ENCODE peak calls at places on chromosomes 11 and 22, in four cellular contexts. One of them, this sample, is unnamed.
A peak's percentile ranks its signal among the peaks of the same experiment; 100 is the strongest.

GRCh38 chr11:12195773-12196172 is 85.4 kb downstream of the MICAL2 start:
- DNase-seq in T-helper 1 cell: peak; percentile 18
- DNase-seq in WTC11: no peak
- DNase-seq in heart left ventricle: no peak
- DNase-seq in this sample: no peak

GRCh38 chr22:50577987-50578775 is at the start of gene CPT1B:
- DNase-seq in T-helper 1 cell: no peak
- DNase-seq in WTC11: peak; percentile 37
- DNase-seq in heart left ventricle: peak; percentile 72
- DNase-seq in this sample: no peak

GRCh38 chr11:110908401-110909106 is 196.3 kb upstream of the ARHGAP20 start:
- DNase-seq in T-helper 1 cell: no peak
- DNase-seq in WTC11: no peak
- DNase-seq in heart left ventricle: no peak
- DNase-seq in this sample: no peak

GRCh38 chr11:75242722-75243600 is 2.4 kb downstream of the TPBGL start:
- DNase-seq in T-helper 1 cell: no peak
- DNase-seq in WTC11: peak; percentile 14
- DNase-seq in heart left ventricle: no peak
- DNase-seq in this sample: no peak

GRCh38 chr22:46515208-46516111 is 22.0 kb downstream of the CELSR1 start:
- DNase-seq in T-helper 1 cell: no peak
- DNase-seq in WTC11: no peak
- DNase-seq in heart left ventricle: no peak
- DNase-seq in this sample: no peak

GRCh38 chr11:81033779-81034550 is 1593.1 kb upstream of the TENM4 start:
- DNase-seq in T-helper 1 cell: no peak
- DNase-seq in WTC11: no peak
- DNase-seq in heart left ventricle: no peak
- DNase-seq in this sample: no peak

GRCh38 chr11:93493252-93493897 is 49.8 kb downstream of the SMCO4 start:
- DNase-seq in T-helper 1 cell: no peak
- DNase-seq in WTC11: no peak
- DNase-seq in heart left ventricle: no peak
- DNase-seq in this sample: no peak

GRCh38 chr11:96013459-96014213 is 89.7 kb upstream of the MTMR2 start:
- DNase-seq in T-helper 1 cell: peak; percentile 11
- DNase-seq in WTC11: no peak
- DNase-seq in heart left ventricle: no peak
- DNase-seq in this sample: no peak

GRCh38 chr11:72543849-72544535 is 109.7 kb upstream of the CLPB start:
- DNase-seq in T-helper 1 cell: no peak
- DNase-seq in WTC11: no peak
- DNase-seq in heart left ventricle: no peak
- DNase-seq in this sample: no peak

GRCh38 chr11:118614511-118614910 is 7.1 kb downstream of the PHLDB1 start:
- DNase-seq in T-helper 1 cell: no peak
- DNase-seq in WTC11: no peak
- DNase-seq in heart left ventricle: no peak
- DNase-seq in this sample: no peak